ENCODE peak calls at places on chromosomes 12 and 14, in eight cellular contexts. M is ureter, J is progenitor cell of endocrine pancreas, P is RWPE1, W is A549, C is GM20000, V is natural killer cell, B is EL. H is an unnamed sample.

GRCh38 chr12:102562836-102563425 is 82.6 kb upstream of the IGF1 start:
- DNase-seq in M (no peak), J (no peak), P (no peak), W (no peak), C (no peak), V (no peak), B (peak), H (peak)

GRCh38 chr14:95460647-95461478 is 55.6 kb downstream of the SYNE3 start:
- DNase-seq in M (no peak), J (no peak), P (peak), W (peak), C (no peak), V (no peak), B (peak), H (peak)

GRCh38 chr14:67514650-67515385 is 18.3 kb upstream of the PLEKHH1 start:
- DNase-seq in M (peak), J (no peak), P (peak), W (peak), C (peak), V (peak), B (peak), H (no peak)

GRCh38 chr12:100170313-100170858 is 27.7 kb upstream of the BLTP3B start:
- DNase-seq in M (no peak), J (no peak), P (no peak), W (no peak), C (no peak), V (no peak), B (no peak), H (no peak)

GRCh38 chr12:43836455-43836989 is 641 bp downstream of the TMEM117 start:
- DNase-seq in M (no peak), J (no peak), P (no peak), W (peak), C (peak), V (no peak), B (peak), H (no peak)

GRCh38 chr14:32669416-32669815 is 269.3 kb upstream of the NPAS3 start:
- DNase-seq in M (no peak), J (no peak), P (no peak), W (no peak), C (no peak), V (no peak), B (no peak), H (no peak)

GRCh38 chr12:64943686-64944085 is 119.2 kb downstream of the TBC1D30 start:
- DNase-seq in M (no peak), J (no peak), P (no peak), W (no peak), C (no peak), V (no peak), B (peak), H (no peak)

GRCh38 chr12:6369916-6370575 is 5.3 kb downstream of the SCNN1A start:
- DNase-seq in M (no peak), J (no peak), P (no peak), W (no peak), C (no peak), V (no peak), B (no peak), H (no peak)

GRCh38 chr12:109947511-109947910 is 47.4 kb downstream of the TCHP start:
- DNase-seq in M (no peak), J (no peak), P (no peak), W (no peak), C (no peak), V (no peak), B (peak), H (no peak)

GRCh38 chr12:131688131-131688844 is 22.6 kb upstream of the SFSWAP start:
- DNase-seq in M (no peak), J (no peak), P (no peak), W (no peak), C (no peak), V (no peak), B (no peak), H (no peak)

GRCh38 chr12:6375269-6376078 is at the start of gene SCNN1A:
- DNase-seq in M (peak), J (no peak), P (peak), W (no peak), C (no peak), V (no peak), B (no peak), H (no peak)

GRCh38 chr12:57085999-57086950 is 2.6 kb upstream of the NAB2 start:
- DNase-seq in M (peak), J (no peak), P (peak), W (peak), C (peak), V (no peak), B (peak), H (peak)

GRCh38 chr14:91946313-91947195 is 940 bp downstream of the FBLN5 start:
- DNase-seq in M (no peak), J (no peak), P (no peak), W (no peak), C (no peak), V (no peak), B (peak), H (peak)

GRCh38 chr14:57057803-57058202 is 210.9 kb downstream of the EXOC5 start:
- DNase-seq in M (no peak), J (no peak), P (no peak), W (no peak), C (no peak), V (no peak), B (no peak), H (no peak)

GRCh38 chr12:90280564-90281058 is 572.0 kb upstream of the ATP2B1 start:
- DNase-seq in M (no peak), J (no peak), P (no peak), W (no peak), C (no peak), V (no peak), B (peak), H (no peak)

GRCh38 chr14:95614335-95614734 is 71.9 kb upstream of the TCL1B start:
- DNase-seq in M (no peak), J (no peak), P (no peak), W (no peak), C (no peak), V (no peak), B (no peak), H (no peak)

GRCh38 chr14:24332094-24332983 is 2.5 kb downstream of the ADCY4 start:
- DNase-seq in M (peak), J (peak), P (peak), W (peak), C (peak), V (peak), B (peak), H (no peak)

GRCh38 chr12:47837190-47838171 is 17.8 kb upstream of the HDAC7 start:
- DNase-seq in M (peak), J (peak), P (peak), W (peak), C (peak), V (peak), B (peak), H (peak)

GRCh38 chr12:45730842-45731336 is 1.4 kb downstream of the ARID2 start:
- DNase-seq in M (no peak), J (no peak), P (peak), W (no peak), C (peak), V (no peak), B (no peak), H (no peak)

GRCh38 chr12:26283046-26283445 is 87.7 kb downstream of the SSPN start:
- DNase-seq in M (no peak), J (no peak), P (no peak), W (no peak), C (no peak), V (no peak), B (no peak), H (no peak)

GRCh38 chr12:6620885-6621274 is 13.7 kb upstream of the CHD4 start:
- DNase-seq in M (no peak), J (no peak), P (no peak), W (no peak), C (no peak), V (no peak), B (no peak), H (no peak)

GRCh38 chr12:94798107-94798506 is 147.8 kb upstream of the TMCC3 start:
- DNase-seq in M (no peak), J (no peak), P (no peak), W (no peak), C (no peak), V (no peak), B (no peak), H (no peak)

GRCh38 chr12:76980196-76980595 is 85.2 kb downstream of the E2F7 start:
- DNase-seq in M (no peak), J (no peak), P (no peak), W (no peak), C (no peak), V (no peak), B (no peak), H (no peak)

GRCh38 chr12:122486805-122487426 is 13.8 kb downstream of the ZCCHC8 start:
- DNase-seq in M (no peak), J (no peak), P (no peak), W (no peak), C (no peak), V (no peak), B (no peak), H (no peak)

GRCh38 chr14:70906785-70907171 is 481 bp upstream of the PCNX1 start:
- DNase-seq in M (no peak), J (no peak), P (no peak), W (no peak), C (no peak), V (no peak), B (no peak), H (no peak)

GRCh38 chr12:53805067-53805466 is 53.3 kb upstream of the CISTR start:
- DNase-seq in M (no peak), J (no peak), P (no peak), W (no peak), C (no peak), V (no peak), B (peak), H (no peak)

GRCh38 chr14:104295681-104296387 is 157.4 kb downstream of the KIF26A start:
- DNase-seq in M (no peak), J (no peak), P (no peak), W (no peak), C (no peak), V (no peak), B (no peak), H (no peak)